ENCODE peak calls at places on chromosomes 5 and 9, in six cellular contexts. Z is suprapubic skin, L is endothelial cell of umbilical vein, S is HCT116, G is spleen, J is NB4. P is an unnamed sample.
A peak's percentile ranks its signal among the peaks of the same experiment; 100 is the strongest.

GRCh38 chr5:107651326-107651725 is 19.4 kb downstream of the EFNA5 start:
- DNase-seq in G (no peak), J (no peak), S (no peak), L (no peak), Z (no peak), P (no peak)

GRCh38 chr9:79946718-79947117 is 375.0 kb downstream of the TLE4 start:
- DNase-seq in L (peak; percentile 45), J (no peak), Z (no peak), G (no peak), S (no peak), P (no peak)

GRCh38 chr9:71793386-71794105 is 25.2 kb upstream of the CEMIP2 start:
- DNase-seq in S (no peak), G (no peak), J (no peak), L (no peak), Z (no peak), P (no peak)

GRCh38 chr9:86485359-86485758 is 131.1 kb upstream of the TUT7 start:
- DNase-seq in L (no peak), G (no peak), S (no peak), J (no peak), Z (no peak), P (no peak)

GRCh38 chr5:91670565-91670964 is 287.4 kb upstream of the ARRDC3 start:
- DNase-seq in G (no peak), J (no peak), S (no peak), Z (no peak), L (no peak), P (no peak)

GRCh38 chr5:173630724-173631365 is 14.4 kb upstream of the BOD1 start:
- DNase-seq in L (no peak), Z (no peak), J (no peak), G (no peak), S (no peak), P (no peak)

GRCh38 chr9:112863781-112864180 is 26.9 kb downstream of the SLC46A2 start:
- DNase-seq in S (no peak), L (no peak), G (no peak), Z (no peak), J (peak; percentile 52), P (no peak)

GRCh38 chr5:53643445-53643844 is 83.0 kb downstream of the NDUFS4 start:
- DNase-seq in J (no peak), L (no peak), S (no peak), Z (no peak), G (no peak), P (no peak)

GRCh38 chr9:98851730-98852462 is 44.4 kb downstream of the GALNT12 start:
- DNase-seq in G (no peak), J (peak; percentile 45), L (no peak), S (no peak), Z (no peak), P (no peak)

GRCh38 chr5:132837868-132838267 is 7.4 kb upstream of the SHROOM1 start:
- DNase-seq in Z (no peak), L (no peak), G (no peak), S (no peak), J (peak; percentile 29), P (no peak)

GRCh38 chr9:73129941-73130695 is 21.5 kb upstream of the ANXA1 start:
- DNase-seq in J (no peak), S (no peak), L (no peak), G (no peak), Z (no peak), P (no peak)

GRCh38 chr9:73131376-73131775 is 20.3 kb upstream of the ANXA1 start:
- DNase-seq in G (no peak), S (no peak), L (peak; percentile 47), J (no peak), Z (no peak), P (no peak)

GRCh38 chr9:73133042-73133651 is 18.5 kb upstream of the ANXA1 start:
- DNase-seq in J (no peak), Z (no peak), S (no peak), L (peak; percentile 52), G (no peak), P (no peak)

GRCh38 chr9:73133921-73134407 is 17.7 kb upstream of the ANXA1 start:
- DNase-seq in L (no peak), S (no peak), J (no peak), G (no peak), Z (peak; percentile 71), P (peak; percentile 82)

GRCh38 chr9:73132034-73132776 is 19.5 kb upstream of the ANXA1 start:
- DNase-seq in J (peak; percentile 81), G (peak; percentile 89), Z (peak; percentile 86), S (no peak), L (peak; percentile 94), P (peak; percentile 93)
- TF ChIP-seq POLR2A in J (peak; percentile 25), G (no peak), Z (no peak), S (no peak), L (peak; percentile 41), P (no peak)

GRCh38 chr5:172165465-172165864 is 22.6 kb downstream of the STK10 start:
- DNase-seq in G (no peak), S (no peak), Z (no peak), L (no peak), J (no peak), P (no peak)

GRCh38 chr5:172163346-172163745 is 24.7 kb downstream of the STK10 start:
- DNase-seq in Z (no peak), G (no peak), J (no peak), S (no peak), L (no peak), P (no peak)

GRCh38 chr5:172164773-172165212 is 23.2 kb downstream of the STK10 start:
- DNase-seq in Z (no peak), J (no peak), L (no peak), S (no peak), G (no peak), P (no peak)

GRCh38 chr5:172160506-172160905 is 27.5 kb downstream of the STK10 start:
- DNase-seq in S (no peak), Z (no peak), L (no peak), G (no peak), J (no peak), P (no peak)

DNA sequence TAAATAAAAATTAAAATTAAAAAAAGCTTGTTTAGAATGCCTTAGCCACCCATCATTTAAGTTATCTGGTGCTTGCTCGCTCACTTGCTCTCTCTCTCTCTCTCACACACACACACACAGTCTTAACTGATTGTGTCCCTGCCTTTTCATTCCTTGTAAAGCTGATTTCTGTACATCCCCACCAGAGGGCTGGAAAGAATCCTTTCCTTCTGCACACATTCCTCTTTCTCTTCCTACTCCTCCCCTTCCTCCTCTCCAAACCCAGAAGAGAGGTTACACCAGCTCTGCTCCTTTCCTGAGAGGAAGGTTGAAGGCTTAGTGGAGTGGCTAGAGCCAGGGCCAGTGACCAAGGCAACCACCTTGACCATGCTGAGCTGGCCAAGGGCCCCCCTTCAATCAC is 25.7 kb downstream of the STK10 start:
- DNase-seq in J (no peak), S (no peak), Z (no peak), G (no peak), L (no peak), P (no peak)
- TF ChIP-seq CTCF in J (no peak), S (no peak), Z (no peak), G (no peak), L (no peak), P (no peak)

GRCh38 chr9:96383165-96383939 is at the start of gene SLC35D2:
- DNase-seq in G (peak; percentile 87), L (peak; percentile 57), J (no peak), Z (peak; percentile 66), S (no peak), P (peak; percentile 34)
- TF ChIP-seq POLR2A in G (no peak), L (peak; percentile 68), J (no peak), Z (no peak), S (no peak), P (no peak)

GRCh38 chr9:93702261-93702660 is 125.9 kb downstream of the PHF2 start:
- DNase-seq in J (no peak), Z (no peak), S (no peak), L (no peak), G (peak; percentile 44), P (no peak)
- TF ChIP-seq CTCF in J (no peak), Z (no peak), S (peak; percentile 37), L (no peak), G (no peak), P (no peak)

DNA sequence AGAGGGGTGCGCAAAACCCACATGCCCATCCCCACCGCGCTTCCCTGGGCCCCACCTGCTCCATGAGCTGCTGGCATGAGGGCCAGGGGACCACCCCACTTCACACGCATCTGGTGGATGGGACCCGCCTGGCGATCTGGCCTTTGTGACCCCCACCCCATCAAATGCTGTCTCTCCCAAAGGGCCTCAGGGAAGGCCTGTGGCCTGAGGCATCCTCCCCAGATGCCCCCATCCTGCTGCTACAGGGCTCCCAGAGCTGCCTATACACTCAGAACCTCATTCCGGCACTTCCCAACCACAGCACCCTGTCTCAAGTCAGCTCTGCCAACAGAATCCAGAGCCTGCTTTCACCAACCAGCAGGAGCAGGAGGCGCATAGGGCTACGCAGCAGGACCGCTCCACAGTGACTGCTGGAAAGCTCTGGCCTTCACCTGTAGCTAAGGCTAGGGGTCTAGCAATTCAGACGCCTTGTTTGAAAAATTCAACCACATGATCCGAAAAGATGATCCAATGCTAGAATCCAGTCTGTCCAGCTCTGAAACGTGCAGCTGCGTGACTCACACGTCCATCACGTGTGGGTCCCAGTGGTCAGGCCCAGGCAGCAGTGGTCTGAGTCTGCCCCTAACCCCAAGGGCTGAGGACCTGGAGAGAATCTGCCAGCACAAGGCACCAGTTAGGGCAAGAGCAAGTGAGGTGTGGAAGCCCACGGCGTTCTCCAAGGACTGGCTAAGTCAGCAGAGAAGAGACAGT is 1.4 kb upstream of the SNAPC4 start:
- DNase-seq in L (no peak), G (no peak), S (no peak), J (no peak), Z (no peak), P (no peak)
- TF ChIP-seq POLR2A in L (no peak), G (no peak), S (no peak), J (no peak), Z (no peak), P (no peak)